ENCODE peak calls at places on chromosomes 5 and 9, in five cellular contexts. One of them, this sample, is unnamed.

GRCh38 chr5:16854351-16854750 is 81.7 kb downstream of the MYO10 start:
- DNase-seq in right atrium auricular region: no peak
- DNase-seq in testis: no peak
- DNase-seq in CD4-positive, CD25-positive, alpha-beta regulatory T cell: no peak
- DNase-seq in thoracic aorta: no peak
- DNase-seq in this sample: no peak

GRCh38 chr5:82765765-82766164 is 311.4 kb downstream of the TMEM167A start:
- DNase-seq in right atrium auricular region: no peak
- DNase-seq in testis: no peak
- DNase-seq in CD4-positive, CD25-positive, alpha-beta regulatory T cell: no peak
- DNase-seq in thoracic aorta: no peak
- DNase-seq in this sample: no peak

GRCh38 chr9:77712533-77713130 is 64.5 kb upstream of the GNA14 start:
- DNase-seq in right atrium auricular region: no peak
- DNase-seq in testis: no peak
- DNase-seq in CD4-positive, CD25-positive, alpha-beta regulatory T cell: no peak
- DNase-seq in thoracic aorta: no peak
- DNase-seq in this sample: no peak

GRCh38 chr5:1801061-1801953 is at the start of gene NDUFS6:
- DNase-seq in right atrium auricular region: peak; percentile 71
- DNase-seq in testis: peak; percentile 87
- DNase-seq in CD4-positive, CD25-positive, alpha-beta regulatory T cell: peak; percentile 73
- DNase-seq in thoracic aorta: no peak
- DNase-seq in this sample: peak; percentile 72

GRCh38 chr9:98118640-98119601 is at the start of gene TRIM14:
- DNase-seq in right atrium auricular region: no peak
- DNase-seq in testis: peak; percentile 41
- DNase-seq in CD4-positive, CD25-positive, alpha-beta regulatory T cell: peak; percentile 62
- DNase-seq in thoracic aorta: no peak
- DNase-seq in this sample: no peak

GRCh38 chr5:1734271-1734907 is 65.2 kb downstream of the MRPL36 start:
- DNase-seq in right atrium auricular region: peak; percentile 52
- DNase-seq in testis: no peak
- DNase-seq in CD4-positive, CD25-positive, alpha-beta regulatory T cell: no peak
- DNase-seq in thoracic aorta: no peak
- DNase-seq in this sample: peak; percentile 4

GRCh38 chr9:87067426-87067825 is 120.1 kb upstream of the GAS1 start:
- DNase-seq in right atrium auricular region: no peak
- DNase-seq in testis: no peak
- DNase-seq in CD4-positive, CD25-positive, alpha-beta regulatory T cell: no peak
- DNase-seq in thoracic aorta: no peak
- DNase-seq in this sample: no peak

GRCh38 chr5:115961413-115962238 is 649 bp upstream of the LVRN start:
- DNase-seq in right atrium auricular region: no peak
- DNase-seq in testis: no peak
- DNase-seq in CD4-positive, CD25-positive, alpha-beta regulatory T cell: no peak
- DNase-seq in thoracic aorta: no peak
- DNase-seq in this sample: peak; percentile 17

GRCh38 chr9:83620841-83621636 is 1.9 kb upstream of the IDNK start:
- DNase-seq in right atrium auricular region: no peak
- DNase-seq in testis: peak; percentile 44
- DNase-seq in CD4-positive, CD25-positive, alpha-beta regulatory T cell: peak; percentile 28
- DNase-seq in thoracic aorta: no peak
- DNase-seq in this sample: no peak

GRCh38 chr5:179624841-179625271 is 1.4 kb upstream of the HNRNPH1 start:
- DNase-seq in right atrium auricular region: no peak
- DNase-seq in testis: no peak
- DNase-seq in CD4-positive, CD25-positive, alpha-beta regulatory T cell: no peak
- DNase-seq in thoracic aorta: no peak
- DNase-seq in this sample: no peak

GRCh38 chr9:80285325-80285724 is 713.6 kb downstream of the TLE4 start:
- DNase-seq in right atrium auricular region: no peak
- DNase-seq in testis: peak; percentile 31
- DNase-seq in CD4-positive, CD25-positive, alpha-beta regulatory T cell: no peak
- DNase-seq in thoracic aorta: no peak
- DNase-seq in this sample: no peak

GRCh38 chr9:133929599-133929998 is 62.5 kb downstream of the VAV2 start:
- DNase-seq in right atrium auricular region: no peak
- DNase-seq in testis: no peak
- DNase-seq in CD4-positive, CD25-positive, alpha-beta regulatory T cell: no peak
- DNase-seq in thoracic aorta: no peak
- DNase-seq in this sample: no peak

GRCh38 chr5:7663808-7664207 is 187.1 kb downstream of the CFAP90 start:
- DNase-seq in right atrium auricular region: no peak
- DNase-seq in testis: no peak
- DNase-seq in CD4-positive, CD25-positive, alpha-beta regulatory T cell: no peak
- DNase-seq in thoracic aorta: no peak
- DNase-seq in this sample: no peak

GRCh38 chr9:113350937-113351336 is 1.6 kb downstream of the BSPRY start:
- DNase-seq in right atrium auricular region: no peak
- DNase-seq in testis: no peak
- DNase-seq in CD4-positive, CD25-positive, alpha-beta regulatory T cell: no peak
- DNase-seq in thoracic aorta: no peak
- DNase-seq in this sample: no peak

GRCh38 chr9:132546148-132547051 is 36.0 kb upstream of the BARHL1 start:
- DNase-seq in right atrium auricular region: no peak
- DNase-seq in testis: peak; percentile 37
- DNase-seq in CD4-positive, CD25-positive, alpha-beta regulatory T cell: no peak
- DNase-seq in thoracic aorta: no peak
- DNase-seq in this sample: no peak

GRCh38 chr9:82972446-82972845 is 90.5 kb downstream of the RASEF start:
- DNase-seq in right atrium auricular region: no peak
- DNase-seq in testis: no peak
- DNase-seq in CD4-positive, CD25-positive, alpha-beta regulatory T cell: no peak
- DNase-seq in thoracic aorta: no peak
- DNase-seq in this sample: no peak

GRCh38 chr5:32096891-32097592 is 77.1 kb downstream of the GOLPH3 start:
- DNase-seq in right atrium auricular region: peak; percentile 52
- DNase-seq in testis: no peak
- DNase-seq in CD4-positive, CD25-positive, alpha-beta regulatory T cell: no peak
- DNase-seq in thoracic aorta: no peak
- DNase-seq in this sample: no peak

GRCh38 chr9:137453643-137454081 is 5.5 kb downstream of the NSMF start:
- DNase-seq in right atrium auricular region: no peak
- DNase-seq in testis: peak; percentile 75
- DNase-seq in CD4-positive, CD25-positive, alpha-beta regulatory T cell: peak; percentile 59
- DNase-seq in thoracic aorta: no peak
- DNase-seq in this sample: peak; percentile 64

GRCh38 chr5:52693279-52693678 is 94.4 kb upstream of the ITGA1 start:
- DNase-seq in right atrium auricular region: no peak
- DNase-seq in testis: peak; percentile 46
- DNase-seq in CD4-positive, CD25-positive, alpha-beta regulatory T cell: no peak
- DNase-seq in thoracic aorta: no peak
- DNase-seq in this sample: no peak

GRCh38 chr5:42005561-42006153 is 80.6 kb downstream of the FBXO4 start:
- DNase-seq in right atrium auricular region: no peak
- DNase-seq in testis: no peak
- DNase-seq in CD4-positive, CD25-positive, alpha-beta regulatory T cell: no peak
- DNase-seq in thoracic aorta: no peak
- DNase-seq in this sample: no peak

DNA sequence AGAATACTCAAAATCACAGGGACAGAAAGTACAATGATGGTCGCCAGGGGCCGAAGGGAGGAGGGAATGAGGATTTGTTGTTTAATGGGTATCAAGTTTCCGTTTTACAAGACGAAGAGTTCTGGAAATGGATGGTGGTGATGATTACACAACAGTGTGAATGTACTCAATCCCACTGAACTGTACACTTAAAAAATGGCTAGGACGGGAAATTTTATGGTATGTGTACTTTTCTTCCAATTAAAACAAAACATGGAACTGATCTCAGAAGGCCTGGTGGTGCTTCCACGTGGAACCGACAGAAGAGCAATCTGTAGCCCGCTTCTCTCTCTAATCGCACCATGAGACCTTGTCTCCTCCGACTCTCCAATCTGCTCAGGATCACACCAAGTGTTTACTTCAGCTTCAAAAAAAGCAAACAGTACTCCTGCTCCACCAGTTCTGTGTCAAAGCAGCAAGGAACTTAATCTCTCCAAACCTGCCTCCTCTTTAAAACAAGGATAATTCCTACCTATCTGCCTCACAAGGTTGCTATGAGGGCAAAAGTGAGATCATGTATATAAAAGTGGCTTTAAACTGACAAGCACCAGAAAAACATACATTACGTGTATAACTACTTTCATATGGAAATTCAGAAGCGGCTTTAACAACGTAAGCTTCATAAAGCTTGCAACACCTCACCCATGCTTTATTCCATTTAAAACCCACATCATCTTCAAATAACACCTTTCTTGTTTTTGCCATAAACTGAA is 2.1 kb downstream of the ECPAS start:
- DNase-seq in right atrium auricular region: no peak
- DNase-seq in testis: no peak
- DNase-seq in CD4-positive, CD25-positive, alpha-beta regulatory T cell: no peak
- DNase-seq in thoracic aorta: no peak
- DNase-seq in this sample: peak; percentile 57
- H3K27ac ChIP-seq in right atrium auricular region: peak overlapping the region; percentile 98
- H3K27ac ChIP-seq in testis: peak overlapping the region; percentile 99
- H3K27ac ChIP-seq in CD4-positive, CD25-positive, alpha-beta regulatory T cell: peak overlapping the region; percentile 88
- H3K27ac ChIP-seq in thoracic aorta: peak overlapping the region; percentile 99
- H3K27ac ChIP-seq in this sample: peak overlapping the region; percentile 99

GRCh38 chr9:129569506-129570449 is 51.1 kb downstream of the C9orf50 start:
- DNase-seq in right atrium auricular region: no peak
- DNase-seq in testis: no peak
- DNase-seq in CD4-positive, CD25-positive, alpha-beta regulatory T cell: no peak
- DNase-seq in thoracic aorta: no peak
- DNase-seq in this sample: no peak
- H3K4me3 ChIP-seq in right atrium auricular region: peak overlapping the region; percentile 65
- H3K4me3 ChIP-seq in testis: peak overlapping the region; percentile 55
- H3K4me3 ChIP-seq in CD4-positive, CD25-positive, alpha-beta regulatory T cell: no peak overlapping the region
- H3K4me3 ChIP-seq in thoracic aorta: peak overlapping the region; percentile 88
- H3K4me3 ChIP-seq in this sample: peak overlapping the region; percentile 58

DNA sequence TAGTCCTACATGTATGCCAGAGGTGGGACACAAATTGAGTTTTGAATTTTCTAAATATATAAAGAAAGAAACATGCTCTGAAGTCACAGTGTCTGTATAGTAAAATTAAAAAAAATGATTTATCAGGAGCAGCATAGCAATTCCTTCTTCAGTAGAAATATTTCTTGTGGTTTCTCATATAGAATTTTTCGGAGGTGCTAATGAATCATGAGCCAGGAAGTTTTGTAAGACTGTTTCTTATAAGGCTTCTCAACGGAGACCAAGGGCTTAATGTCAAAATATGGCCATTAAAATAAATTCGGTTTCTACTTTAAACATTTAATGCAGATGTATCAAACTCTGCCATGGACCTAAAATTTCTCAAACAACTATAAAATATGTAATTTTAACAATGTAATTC is 66.5 kb downstream of the ANKRD55 start:
- DNase-seq in right atrium auricular region: no peak
- DNase-seq in testis: no peak
- DNase-seq in CD4-positive, CD25-positive, alpha-beta regulatory T cell: no peak
- DNase-seq in thoracic aorta: no peak
- DNase-seq in this sample: no peak
- H3K27ac ChIP-seq in right atrium auricular region: no peak overlapping the region
- H3K27ac ChIP-seq in testis: no peak overlapping the region
- H3K27ac ChIP-seq in CD4-positive, CD25-positive, alpha-beta regulatory T cell: no peak overlapping the region
- H3K27ac ChIP-seq in thoracic aorta: no peak overlapping the region
- H3K27ac ChIP-seq in this sample: no peak overlapping the region

DNA sequence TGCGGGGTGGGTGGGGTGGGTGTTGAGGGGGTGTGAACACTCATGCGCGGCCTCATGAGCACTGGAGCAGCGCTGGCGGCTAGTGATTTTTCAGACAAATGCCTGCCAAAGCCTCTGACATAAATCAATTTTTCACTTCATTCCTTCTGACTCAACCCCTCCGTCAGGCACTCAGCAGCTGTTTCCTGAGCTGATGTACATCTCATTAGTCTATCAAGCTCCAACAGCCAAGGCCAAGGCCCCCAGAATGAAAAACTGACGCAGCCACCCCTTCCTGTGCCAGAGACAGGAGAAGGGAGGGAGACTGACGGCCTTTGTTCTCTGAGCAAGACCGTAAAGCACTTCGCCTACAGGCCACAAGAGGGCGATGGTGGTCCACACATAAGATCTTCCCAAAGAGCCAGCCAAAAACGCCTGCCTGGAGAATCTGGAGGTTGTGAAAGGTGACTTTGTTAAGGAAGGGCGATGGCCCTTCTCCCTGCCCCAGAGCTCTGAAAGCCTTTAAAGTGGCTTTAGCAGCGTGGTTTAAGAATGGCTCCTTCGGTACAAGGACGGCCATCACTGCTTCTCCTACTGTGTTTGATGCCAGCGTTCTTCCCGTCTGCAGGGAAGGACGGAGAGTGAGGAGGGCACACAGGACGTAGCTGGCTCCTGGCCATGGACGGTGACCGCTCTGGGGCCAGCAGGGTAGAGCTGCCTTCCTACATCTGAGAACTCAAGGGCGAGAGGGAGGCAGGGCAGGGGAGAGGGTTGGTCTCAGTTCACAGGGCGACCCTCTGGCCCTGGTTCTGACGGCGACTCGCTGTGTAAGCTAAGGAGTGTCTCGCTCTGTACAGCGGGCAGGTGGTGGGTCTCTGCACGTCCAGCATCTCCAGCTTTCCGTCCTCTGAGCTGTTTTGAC is 37.1 kb downstream of the ALG2 start:
- DNase-seq in right atrium auricular region: peak; percentile 93
- DNase-seq in testis: peak; percentile 95
- DNase-seq in CD4-positive, CD25-positive, alpha-beta regulatory T cell: peak; percentile 53
- DNase-seq in thoracic aorta: peak; percentile 83
- DNase-seq in this sample: peak; percentile 70
- H3K4me3 ChIP-seq in right atrium auricular region: peak overlapping the region; percentile 43
- H3K4me3 ChIP-seq in testis: peak overlapping the region; percentile 30
- H3K4me3 ChIP-seq in CD4-positive, CD25-positive, alpha-beta regulatory T cell: peak overlapping the region; percentile 30
- H3K4me3 ChIP-seq in thoracic aorta: peak overlapping the region; percentile 64
- H3K4me3 ChIP-seq in this sample: peak overlapping the region; percentile 48

GRCh38 chr5:77294212-77294611 is 83.7 kb downstream of the PDE8B start:
- DNase-seq in right atrium auricular region: no peak
- DNase-seq in testis: no peak
- DNase-seq in CD4-positive, CD25-positive, alpha-beta regulatory T cell: no peak
- DNase-seq in thoracic aorta: no peak
- DNase-seq in this sample: no peak
- H3K27ac ChIP-seq in right atrium auricular region: no peak overlapping the region
- H3K27ac ChIP-seq in testis: no peak overlapping the region
- H3K27ac ChIP-seq in CD4-positive, CD25-positive, alpha-beta regulatory T cell: no peak overlapping the region
- H3K27ac ChIP-seq in thoracic aorta: no peak overlapping the region
- H3K27ac ChIP-seq in this sample: no peak overlapping the region

DNA sequence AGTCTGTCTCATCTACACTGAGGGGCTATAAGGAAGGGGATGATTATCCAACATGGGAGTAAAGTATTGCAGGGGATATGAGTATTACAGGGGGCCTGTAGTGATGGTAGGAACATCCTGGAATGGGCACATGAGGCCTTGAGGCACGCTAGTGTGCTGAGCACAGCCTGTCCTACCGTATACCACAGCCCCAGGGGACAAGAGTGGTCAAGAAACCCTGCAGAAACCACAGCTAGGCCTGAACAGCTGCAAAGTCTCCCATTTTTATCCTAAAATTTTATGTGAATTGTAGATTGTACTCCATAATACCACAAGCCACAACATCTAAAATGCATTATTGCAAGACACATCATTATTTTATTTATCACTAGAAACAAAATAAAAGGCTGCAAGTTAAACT is 136.3 kb upstream of the ASTN2 start:
- DNase-seq in right atrium auricular region: no peak
- DNase-seq in testis: no peak
- DNase-seq in CD4-positive, CD25-positive, alpha-beta regulatory T cell: no peak
- DNase-seq in thoracic aorta: no peak
- DNase-seq in this sample: no peak
- H3K4me3 ChIP-seq in right atrium auricular region: no peak overlapping the region
- H3K4me3 ChIP-seq in testis: no peak overlapping the region
- H3K4me3 ChIP-seq in CD4-positive, CD25-positive, alpha-beta regulatory T cell: no peak overlapping the region
- H3K4me3 ChIP-seq in thoracic aorta: no peak overlapping the region
- H3K4me3 ChIP-seq in this sample: no peak overlapping the region

This sample was measured in gastrocnemius medialis.